ENCODE peak calls at places on chromosomes 13 and 19, in five cellular contexts. L is ascending aorta, P is kidney tubule cell, X is fibroblast of gingiva, Y is tibial nerve. N is an unnamed sample.

GRCh38 chr13:50800091-50800739 is 43.3 kb downstream of the DLEU7 start:
- DNase-seq in P (no peak), L (no peak), Y (no peak), X (no peak), N (no peak)

GRCh38 chr13:41199526-41199925 is 5.2 kb upstream of the KBTBD7 start:
- DNase-seq in L (no peak), P (no peak), Y (no peak), X (peak; percentile 90), N (no peak)

GRCh38 chr13:113452942-113453901 is at the start of gene ADPRHL1:
- DNase-seq in P (no peak), Y (no peak), L (peak; percentile 41), X (peak; percentile 19), N (peak; percentile 34)

GRCh38 chr13:23673354-23673753 is 103.1 kb downstream of the TNFRSF19 start:
- DNase-seq in X (peak; percentile 95), L (no peak), P (peak; percentile 76), Y (no peak), N (peak; percentile 94)

GRCh38 chr13:28173793-28174192 is 35.4 kb downstream of the PAN3 start:
- DNase-seq in X (no peak), Y (no peak), P (peak; percentile 32), L (no peak), N (no peak)

GRCh38 chr19:27822336-27822735 is 1390.6 kb downstream of the UQCRFS1 start:
- DNase-seq in L (no peak), P (peak; percentile 19), X (peak; percentile 14), Y (no peak), N (peak; percentile 16)

GRCh38 chr13:111184685-111185401 is 69.7 kb downstream of the ARHGEF7 start:
- DNase-seq in L (no peak), Y (no peak), P (no peak), X (no peak), N (peak; percentile 68)

GRCh38 chr19:33795370-33796163 is 1.1 kb upstream of the KCTD15 start:
- DNase-seq in L (peak; percentile 88), Y (peak; percentile 45), X (peak; percentile 86), P (peak; percentile 75), N (peak; percentile 66)

GRCh38 chr19:19261350-19262189 is 11.5 kb downstream of the TM6SF2 start:
- DNase-seq in P (no peak), Y (no peak), X (no peak), L (no peak), N (no peak)

GRCh38 chr13:70960841-70961443 is 852.7 kb upstream of the KLHL1 start:
- DNase-seq in P (peak; percentile 23), X (peak; percentile 2), L (no peak), Y (peak; percentile 22), N (peak; percentile 16)

GRCh38 chr13:40158218-40158617 is 502.8 kb downstream of the COG6 start:
- DNase-seq in P (peak; percentile 47), L (no peak), Y (no peak), X (no peak), N (no peak)

GRCh38 chr19:35114656-35115537 is 726 bp upstream of the FXYD3 start:
- DNase-seq in X (peak; percentile 38), Y (peak; percentile 93), P (peak; percentile 30), L (peak; percentile 80), N (peak; percentile 73)

GRCh38 chr19:45523642-45524256 is 16.5 kb downstream of the VASP start:
- DNase-seq in L (peak; percentile 89), X (peak; percentile 73), Y (peak; percentile 77), P (peak; percentile 80), N (peak; percentile 86)

GRCh38 chr19:51365211-51366049 is 758 bp downstream of the ETFB start:
- DNase-seq in P (peak; percentile 45), Y (peak; percentile 22), L (peak; percentile 74), X (peak; percentile 58), N (peak; percentile 42)

GRCh38 chr19:39778763-39779162 is at the start of gene LEUTX:
- DNase-seq in L (no peak), Y (no peak), X (no peak), P (no peak), N (peak; percentile 6)

N was measured in myocyte.